ENCODE peak calls at places on chromosomes 16 and 17, in eight cellular contexts. Z is caudate nucleus; N is activated gamma-delta T cell treated with Interleukin-2 at 50 U/mL for 16 hours; Y is cardiac septum; U is stomach; X is stimulated activated naive CD8-positive, alpha-beta T cell treated with anti-CD3 and anti-CD28 coated beads, Interleukin-15, amount 100 ng/mL, for 72 hours; O is LoVo; C is CD4-positive, CD25-positive, alpha-beta regulatory T cell. E is an unnamed sample.

GRCh38 chr17:21452377-21453143 is 76.4 kb downstream of the KCNJ12 start:
- DNase-seq in Z (peak; percentile 33), N (no peak), Y (peak; percentile 82), U (peak; percentile 45), X (peak; percentile 36), O (no peak), C (peak; percentile 53), E (no peak)

GRCh38 chr17:1937461-1937860 is 87.7 kb downstream of the RTN4RL1 start:
- DNase-seq in Z (no peak), N (no peak), Y (no peak), U (no peak), X (no peak), O (no peak), C (no peak), E (no peak)

GRCh38 chr17:60594747-60595146 is 5.2 kb upstream of the PPM1D start:
- DNase-seq in Z (no peak), N (no peak), Y (no peak), U (no peak), X (no peak), O (no peak), C (no peak), E (no peak)

GRCh38 chr16:29790949-29791844 is 646 bp downstream of the KIF22 start:
- DNase-seq in Z (no peak), N (no peak), Y (no peak), U (no peak), X (no peak), O (no peak), C (peak; percentile 37), E (no peak)

GRCh38 chr17:39001703-39002637 is 34.8 kb upstream of the FBXO47 start:
- DNase-seq in Z (no peak), N (no peak), Y (peak; percentile 91), U (peak; percentile 48), X (no peak), O (peak; percentile 53), C (no peak), E (no peak)

GRCh38 chr17:29197516-29198272 is 17.5 kb upstream of the MYO18A start:
- DNase-seq in Z (no peak), N (no peak), Y (no peak), U (no peak), X (no peak), O (no peak), C (no peak), E (no peak)

GRCh38 chr17:65537845-65538678 is 23.4 kb downstream of the AXIN2 start:
- DNase-seq in Z (no peak), N (no peak), Y (no peak), U (no peak), X (no peak), O (no peak), C (peak; percentile 36), E (no peak)

GRCh38 chr16:62475573-62475972 is 439.3 kb upstream of the CDH8 start:
- DNase-seq in Z (no peak), N (no peak), Y (no peak), U (no peak), X (no peak), O (no peak), C (no peak), E (no peak)

GRCh38 chr16:16884451-16884850 is 505.5 kb downstream of the NPIPA7 start:
- DNase-seq in Z (no peak), N (no peak), Y (no peak), U (no peak), X (no peak), O (no peak), C (no peak), E (no peak)

GRCh38 chr17:58083491-58084316 is 485 bp downstream of the DYNLL2 start:
- DNase-seq in Z (no peak), N (peak; percentile 68), Y (peak; percentile 85), U (peak; percentile 64), X (peak; percentile 73), O (peak; percentile 45), C (peak; percentile 80), E (no peak)

GRCh38 chr16:83977056-83977815 is 9.2 kb downstream of the NECAB2 start:
- DNase-seq in Z (no peak), N (no peak), Y (no peak), U (no peak), X (no peak), O (no peak), C (no peak), E (no peak)

GRCh38 chr16:1749152-1750117 is 21.9 kb downstream of the NME3 start:
- DNase-seq in Z (no peak), N (no peak), Y (no peak), U (no peak), X (no peak), O (no peak), C (no peak), E (no peak)

GRCh38 chr17:57697891-57698708 is 47.0 kb downstream of the CCDC182 start:
- DNase-seq in Z (no peak), N (no peak), Y (no peak), U (no peak), X (no peak), O (no peak), C (no peak), E (no peak)

GRCh38 chr16:16004314-16004749 is 54.9 kb downstream of the ABCC1 start:
- DNase-seq in Z (no peak), N (no peak), Y (no peak), U (no peak), X (no peak), O (no peak), C (no peak), E (no peak)

E was measured in RWPE2.